ENCODE peak calls at places on chromosomes 7 and 10, in four cellular contexts. X is mesothelial cell of epicardium, W is AG09319, U is breast epithelium. K is an unnamed sample.

GRCh38 chr10:42553064-42553407 is 85.3 kb downstream of the ZNF33B start:
- DNase-seq in X (no peak), U (no peak), W (no peak), K (no peak)

GRCh38 chr10:34817054-34817453 is 2.0 kb upstream of the PARD3 start:
- DNase-seq in W (no peak), U (no peak), X (no peak), K (no peak)

GRCh38 chr10:73774637-73775036 is 7.2 kb upstream of the CHCHD1 start:
- DNase-seq in U (no peak), X (no peak), W (peak), K (no peak)

GRCh38 chr7:30862987-30863693 is 48.5 kb upstream of the AQP1 start:
- DNase-seq in X (no peak), U (no peak), W (no peak), K (no peak)

GRCh38 chr7:85068796-85069195 is 118.1 kb downstream of the SEMA3D start:
- DNase-seq in U (no peak), X (no peak), W (peak), K (no peak)

GRCh38 chr10:72298774-72299519 is 25.2 kb downstream of the DDIT4 start:
- DNase-seq in X (no peak), U (no peak), W (no peak), K (no peak)

GRCh38 chr7:35691827-35692307 is 3.1 kb downstream of the HERPUD2 start:
- DNase-seq in U (no peak), W (no peak), X (no peak), K (no peak)

GRCh38 chr10:61750943-61751471 is 88.3 kb downstream of the CABCOCO1 start:
- DNase-seq in W (no peak), U (peak), X (no peak), K (no peak)

GRCh38 chr10:51109821-51110533 is 35.7 kb downstream of the PRKG1 start:
- DNase-seq in W (peak), X (no peak), U (no peak), K (no peak)

GRCh38 chr10:10623958-10624590 is 393.6 kb upstream of the CELF2 start:
- DNase-seq in W (no peak), X (no peak), U (no peak), K (no peak)

GRCh38 chr7:80428161-80429054 is 83.5 kb downstream of the GNAT3 start:
- DNase-seq in X (no peak), U (no peak), W (no peak), K (no peak)

GRCh38 chr7:158097511-158098124 is 490.0 kb downstream of the PTPRN2 start:
- DNase-seq in U (peak), W (no peak), X (no peak), K (no peak)

GRCh38 chr10:90916392-90917110 is 4.3 kb downstream of the ANKRD1 start:
- DNase-seq in U (no peak), X (no peak), W (no peak), K (no peak)

GRCh38 chr10:86295351-86295750 is 71.2 kb downstream of the GRID1 start:
- DNase-seq in U (peak), X (no peak), W (no peak), K (no peak)

GRCh38 chr10:22686347-22686746 is 28.0 kb downstream of the PIP4K2A start:
- DNase-seq in U (no peak), W (no peak), X (no peak), K (no peak)

GRCh38 chr10:43287056-43288007 is 20.5 kb upstream of the RASGEF1A start:
- DNase-seq in X (no peak), U (peak), W (no peak), K (no peak)

GRCh38 chr10:18918545-18918944 is 130.1 kb upstream of the MALRD1 start:
- DNase-seq in U (no peak), X (no peak), W (no peak), K (no peak)

GRCh38 chr10:29862926-29863614 is 196.3 kb downstream of the JCAD start:
- DNase-seq in U (no peak), X (no peak), W (peak), K (no peak)

GRCh38 chr7:55304363-55304762 is 60.8 kb upstream of the LANCL2 start:
- DNase-seq in X (no peak), U (no peak), W (no peak), K (no peak)

GRCh38 chr7:31553636-31554035 is 39.7 kb downstream of the ITPRID1 start:
- DNase-seq in X (no peak), U (no peak), W (no peak), K (no peak)

GRCh38 chr7:869348-869747 is 7.0 kb upstream of the GET4 start:
- DNase-seq in U (no peak), W (no peak), X (no peak), K (no peak)

GRCh38 chr7:2631924-2632716 is at the start of gene TTYH3:
- DNase-seq in W (no peak), U (no peak), X (no peak), K (no peak)

GRCh38 chr10:29135318-29135717 is 153.6 kb upstream of the LYZL1 start:
- DNase-seq in X (no peak), W (no peak), U (no peak), K (no peak)

GRCh38 chr7:157001920-157002818 is 8.3 kb downstream of the MNX1 start:
- DNase-seq in U (no peak), X (no peak), W (no peak), K (peak)

DNA sequence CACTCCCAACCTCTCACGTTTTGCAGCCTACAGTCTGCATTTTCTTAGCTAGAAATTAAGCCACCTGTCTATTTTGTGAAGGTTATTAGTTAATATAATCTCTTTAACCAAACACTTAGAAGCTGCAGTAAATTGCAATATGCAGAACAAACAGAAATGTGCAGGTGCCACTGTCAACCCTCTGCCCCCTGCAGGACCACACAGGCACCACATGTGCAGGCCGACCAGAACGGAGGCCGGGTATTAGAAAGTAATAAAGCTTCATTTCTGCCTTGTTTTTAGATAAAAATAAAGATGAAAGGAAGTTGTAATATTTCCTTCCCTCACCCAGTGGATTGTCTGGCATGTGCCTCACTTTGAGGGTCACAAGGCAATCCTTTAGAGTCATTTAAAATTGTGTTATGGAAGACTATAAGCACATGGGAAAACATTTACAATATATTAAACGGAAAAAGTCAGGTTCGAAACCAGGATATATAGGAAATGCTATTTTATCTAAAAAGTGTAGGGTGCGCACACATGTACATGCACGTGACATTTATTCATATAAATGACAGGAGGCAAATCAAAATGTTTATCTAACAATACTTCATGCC is 158.2 kb downstream of the ARHGAP12 start:
- DNase-seq in U (no peak), X (no peak), W (no peak), K (peak)
- TF ChIP-seq CTCF in U (peak), X (peak), W (peak), K (peak)

GRCh38 chr7:46129831-46130230 is 208.8 kb upstream of the IGFBP3 start:
- DNase-seq in U (no peak), X (no peak), W (no peak), K (no peak)
- TF ChIP-seq CTCF in U (no peak), X (no peak), W (no peak), K (no peak)

GRCh38 chr10:125337510-125337909 is 177.1 kb upstream of the CTBP2 start:
- DNase-seq in X (no peak), W (no peak), U (no peak), K (no peak)
- TF ChIP-seq CTCF in X (peak), W (no peak), U (no peak), K (no peak)

GRCh38 chr10:88459523-88459922 is 123.6 kb downstream of the RNLS start:
- DNase-seq in X (no peak), W (no peak), U (no peak), K (no peak)

GRCh38 chr10:88455831-88456230 is 127.3 kb downstream of the RNLS start:
- DNase-seq in U (no peak), W (no peak), X (no peak), K (no peak)

GRCh38 chr10:88456730-88457129 is 126.4 kb downstream of the RNLS start:
- DNase-seq in U (no peak), X (no peak), W (peak), K (no peak)

GRCh38 chr10:88458209-88458608 is 124.9 kb downstream of the RNLS start:
- DNase-seq in W (no peak), X (no peak), U (no peak), K (no peak)

GRCh38 chr10:88457680-88458079 is 125.4 kb downstream of the RNLS start:
- DNase-seq in U (no peak), W (no peak), X (no peak), K (no peak)
- TF ChIP-seq CTCF in U (peak), W (no peak), X (no peak), K (no peak)

GRCh38 chr10:131876543-131876942 is 24.3 kb upstream of the PPP2R2D start:
- DNase-seq in W (no peak), X (no peak), U (no peak), K (no peak)
- TF ChIP-seq CTCF in W (no peak), X (no peak), U (no peak), K (no peak)

DNA sequence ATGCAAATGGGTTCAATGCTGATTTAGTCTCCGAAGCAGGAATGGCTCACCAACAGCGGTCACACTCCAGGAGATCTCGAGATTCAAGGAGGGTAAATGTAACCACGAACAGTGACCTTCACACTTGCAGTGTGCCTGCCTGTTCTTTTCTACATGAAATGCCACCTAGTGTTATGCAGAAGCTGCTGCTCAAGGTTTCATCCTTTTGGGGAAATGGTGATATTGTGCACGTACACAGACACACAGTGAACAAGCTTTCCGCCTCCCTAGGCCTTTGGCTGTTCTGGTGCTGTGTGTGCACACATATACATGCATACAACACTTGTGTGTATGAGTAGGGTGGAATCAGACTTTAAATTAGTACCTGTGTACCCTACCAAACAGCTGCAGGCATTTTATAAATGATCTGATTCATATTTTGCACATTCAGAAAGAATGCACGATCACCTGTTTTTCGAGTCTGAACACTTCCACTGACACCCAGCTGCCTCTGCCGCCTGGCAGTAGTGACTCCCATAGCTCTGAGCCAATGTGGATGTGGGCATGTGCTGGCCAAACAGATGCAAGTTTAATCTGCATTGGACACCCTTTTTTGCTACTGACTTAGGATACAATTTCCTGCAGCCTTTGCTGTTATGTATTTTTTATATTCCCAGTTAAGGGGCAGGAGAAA is 100.5 kb downstream of the TACC2 start:
- DNase-seq in X (no peak), U (no peak), W (no peak), K (no peak)
- TF ChIP-seq CTCF in X (no peak), U (no peak), W (no peak), K (no peak)

GRCh38 chr7:121012170-121012874 is 23.8 kb downstream of the CPED1 start:
- DNase-seq in U (no peak), W (no peak), X (no peak), K (no peak)

GRCh38 chr7:121015560-121015959 is 27.0 kb downstream of the CPED1 start:
- DNase-seq in U (no peak), X (no peak), W (no peak), K (no peak)

GRCh38 chr7:121006731-121007315 is 18.3 kb downstream of the CPED1 start:
- DNase-seq in U (no peak), W (no peak), X (no peak), K (no peak)

GRCh38 chr7:121012919-121013318 is 24.4 kb downstream of the CPED1 start:
- DNase-seq in W (no peak), U (no peak), X (no peak), K (no peak)

GRCh38 chr7:121011401-121011800 is 22.9 kb downstream of the CPED1 start:
- DNase-seq in X (no peak), W (no peak), U (no peak), K (no peak)
- TF ChIP-seq CTCF in X (no peak), W (no peak), U (no peak), K (no peak)

DNA sequence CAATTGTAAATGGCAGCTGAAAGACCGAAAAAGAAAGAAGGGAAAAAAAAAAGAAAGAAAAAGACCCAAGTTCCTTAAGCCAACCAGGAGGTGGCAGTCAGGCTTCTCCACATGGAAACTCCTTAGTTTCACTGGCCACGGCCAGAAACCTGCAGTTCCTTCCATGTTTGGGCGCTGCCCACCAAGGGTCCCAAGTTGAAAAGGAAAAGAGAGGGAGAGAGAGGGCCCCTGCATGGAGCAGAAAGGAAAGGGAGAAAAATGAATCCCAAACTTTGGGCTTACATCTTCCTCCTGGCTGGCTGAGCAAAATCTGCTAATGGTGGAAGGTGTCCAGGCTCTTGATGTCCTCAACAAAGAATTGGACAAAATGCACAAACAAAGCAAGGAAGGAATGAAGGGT is 31.8 kb upstream of the ABCA13 start:
- DNase-seq in U (no peak), W (no peak), X (no peak), K (no peak)
- TF ChIP-seq CTCF in U (no peak), W (peak), X (no peak), K (no peak)

GRCh38 chr7:43926193-43927043 is at the start of gene UBE2D4:
- DNase-seq in X (peak), W (no peak), U (peak), K (peak)
- TF ChIP-seq CTCF in X (no peak), W (peak), U (no peak), K (no peak)

DNA sequence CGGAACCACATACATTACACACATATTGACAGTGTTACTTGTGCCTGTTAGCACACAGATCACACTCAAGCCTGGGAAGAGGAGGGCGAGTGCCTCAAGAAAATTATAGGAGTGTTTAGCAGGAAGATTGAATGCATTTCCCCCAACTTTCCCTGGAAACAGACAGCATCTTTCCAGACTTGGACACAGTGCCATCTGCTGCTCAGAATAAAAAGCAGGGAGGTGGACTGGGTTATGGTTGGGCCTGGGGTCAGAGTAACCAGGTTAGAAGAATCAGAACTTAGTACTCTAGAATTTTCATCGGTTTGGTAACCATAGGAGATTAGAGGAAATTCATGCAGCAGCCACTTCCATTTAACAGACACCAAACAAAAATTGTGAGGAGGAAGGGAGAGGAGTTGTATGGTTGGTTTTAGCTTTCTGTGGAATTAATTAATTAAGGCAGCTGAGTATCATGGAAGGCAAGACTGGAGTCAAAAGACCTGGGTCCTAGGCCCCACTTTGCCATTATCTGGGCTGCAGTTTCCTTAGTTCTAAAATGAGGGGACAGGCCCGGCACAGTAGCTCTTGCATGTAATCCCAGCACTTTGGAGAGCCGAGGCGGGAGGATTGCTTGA is 43.4 kb upstream of the OPTN start:
- DNase-seq in W (no peak), X (no peak), U (no peak), K (no peak)
- TF ChIP-seq CTCF in W (peak), X (no peak), U (no peak), K (peak)